ENCODE peak calls at places on chromosomes 2 and 18, in six cellular contexts. One of them, this sample, is unnamed.

GRCh38 chr2:71473346-71474035 is 20.1 kb downstream of the DYSF start:
- DNase-seq in Right ventricle myocardium superior: no peak
- DNase-seq in fibroblast of gingiva: no peak
- DNase-seq in activated gamma-delta T cell treated with Interleukin-2 at 50 U/mL for 16 hours: no peak
- DNase-seq in hypothalamus: no peak
- DNase-seq in NCI-H345: no peak
- DNase-seq in this sample: peak

GRCh38 chr18:5066380-5066977 is 130.6 kb downstream of the AKAIN1 start:
- DNase-seq in Right ventricle myocardium superior: no peak
- DNase-seq in fibroblast of gingiva: no peak
- DNase-seq in activated gamma-delta T cell treated with Interleukin-2 at 50 U/mL for 16 hours: no peak
- DNase-seq in hypothalamus: no peak
- DNase-seq in NCI-H345: no peak
- DNase-seq in this sample: no peak

GRCh38 chr2:108182489-108182888 is 57.3 kb upstream of the SULT1C3 start:
- DNase-seq in Right ventricle myocardium superior: no peak
- DNase-seq in fibroblast of gingiva: no peak
- DNase-seq in activated gamma-delta T cell treated with Interleukin-2 at 50 U/mL for 16 hours: no peak
- DNase-seq in hypothalamus: no peak
- DNase-seq in NCI-H345: peak
- DNase-seq in this sample: no peak

GRCh38 chr2:126835261-126835660 is 63.4 kb upstream of the TEX51 start:
- DNase-seq in Right ventricle myocardium superior: no peak
- DNase-seq in fibroblast of gingiva: no peak
- DNase-seq in activated gamma-delta T cell treated with Interleukin-2 at 50 U/mL for 16 hours: no peak
- DNase-seq in hypothalamus: no peak
- DNase-seq in NCI-H345: no peak
- DNase-seq in this sample: peak

GRCh38 chr2:28325567-28326468 is 66.8 kb upstream of the FOSL2 start:
- DNase-seq in Right ventricle myocardium superior: no peak
- DNase-seq in fibroblast of gingiva: no peak
- DNase-seq in activated gamma-delta T cell treated with Interleukin-2 at 50 U/mL for 16 hours: no peak
- DNase-seq in hypothalamus: no peak
- DNase-seq in NCI-H345: peak
- DNase-seq in this sample: peak

GRCh38 chr18:37986665-37987064 is 421.1 kb upstream of the CELF4 start:
- DNase-seq in Right ventricle myocardium superior: no peak
- DNase-seq in fibroblast of gingiva: no peak
- DNase-seq in activated gamma-delta T cell treated with Interleukin-2 at 50 U/mL for 16 hours: no peak
- DNase-seq in hypothalamus: no peak
- DNase-seq in NCI-H345: no peak
- DNase-seq in this sample: no peak

GRCh38 chr18:9746958-9747357 is 38.9 kb downstream of the RAB31 start:
- DNase-seq in Right ventricle myocardium superior: no peak
- DNase-seq in fibroblast of gingiva: no peak
- DNase-seq in activated gamma-delta T cell treated with Interleukin-2 at 50 U/mL for 16 hours: no peak
- DNase-seq in hypothalamus: no peak
- DNase-seq in NCI-H345: no peak
- DNase-seq in this sample: no peak

GRCh38 chr2:189659734-189660133 is 1.5 kb upstream of the ASNSD1 start:
- DNase-seq in Right ventricle myocardium superior: no peak
- DNase-seq in fibroblast of gingiva: no peak
- DNase-seq in activated gamma-delta T cell treated with Interleukin-2 at 50 U/mL for 16 hours: no peak
- DNase-seq in hypothalamus: no peak
- DNase-seq in NCI-H345: no peak
- DNase-seq in this sample: no peak

GRCh38 chr18:55287146-55287806 is 300.7 kb downstream of the TCF4 start:
- DNase-seq in Right ventricle myocardium superior: no peak
- DNase-seq in fibroblast of gingiva: no peak
- DNase-seq in activated gamma-delta T cell treated with Interleukin-2 at 50 U/mL for 16 hours: no peak
- DNase-seq in hypothalamus: no peak
- DNase-seq in NCI-H345: no peak
- DNase-seq in this sample: no peak

GRCh38 chr2:231926761-231927565 is 767 bp upstream of the NPPC start:
- DNase-seq in Right ventricle myocardium superior: no peak
- DNase-seq in fibroblast of gingiva: peak
- DNase-seq in activated gamma-delta T cell treated with Interleukin-2 at 50 U/mL for 16 hours: no peak
- DNase-seq in hypothalamus: no peak
- DNase-seq in NCI-H345: peak
- DNase-seq in this sample: peak

GRCh38 chr18:8279348-8279747 is 329.9 kb upstream of the RAB12 start:
- DNase-seq in Right ventricle myocardium superior: no peak
- DNase-seq in fibroblast of gingiva: no peak
- DNase-seq in activated gamma-delta T cell treated with Interleukin-2 at 50 U/mL for 16 hours: no peak
- DNase-seq in hypothalamus: no peak
- DNase-seq in NCI-H345: no peak
- DNase-seq in this sample: no peak

GRCh38 chr2:40260437-40260836 is 191.5 kb downstream of the SLC8A1 start:
- DNase-seq in Right ventricle myocardium superior: no peak
- DNase-seq in fibroblast of gingiva: no peak
- DNase-seq in activated gamma-delta T cell treated with Interleukin-2 at 50 U/mL for 16 hours: no peak
- DNase-seq in hypothalamus: no peak
- DNase-seq in NCI-H345: no peak
- DNase-seq in this sample: no peak

GRCh38 chr2:6928452-6928851 is 11.2 kb downstream of the RNF144A start:
- DNase-seq in Right ventricle myocardium superior: no peak
- DNase-seq in fibroblast of gingiva: no peak
- DNase-seq in activated gamma-delta T cell treated with Interleukin-2 at 50 U/mL for 16 hours: no peak
- DNase-seq in hypothalamus: no peak
- DNase-seq in NCI-H345: no peak
- DNase-seq in this sample: no peak

GRCh38 chr18:45976581-45977373 is 9.6 kb upstream of the EPG5 start:
- DNase-seq in Right ventricle myocardium superior: no peak
- DNase-seq in fibroblast of gingiva: peak
- DNase-seq in activated gamma-delta T cell treated with Interleukin-2 at 50 U/mL for 16 hours: no peak
- DNase-seq in hypothalamus: no peak
- DNase-seq in NCI-H345: no peak
- DNase-seq in this sample: no peak